ENCODE peak calls at places on chromosomes 16 and 17, in seven cellular contexts. L is EH; I is lower leg skin; B is activated CD8-positive, alpha-beta memory T cell treated with anti-CD3 and anti-CD28 coated beads for 24 hours; S is neural crest cell; Z is amygdala; W is HT-29. E is an unnamed sample.

GRCh38 chr16:2497116-2497630 is 16.6 kb upstream of the ATP6V0C start:
- DNase-seq in S (no peak), B (no peak), W (no peak), L (no peak), I (no peak), Z (no peak), E (no peak)

GRCh38 chr16:75216576-75216975 is 2.2 kb upstream of the CTRB1 start:
- DNase-seq in Z (no peak), B (no peak), I (no peak), S (no peak), L (no peak), W (no peak), E (no peak)

GRCh38 chr17:69117855-69118758 is 23.6 kb downstream of the ABCA6 start:
- DNase-seq in L (no peak), B (no peak), S (no peak), I (no peak), W (no peak), Z (no peak), E (no peak)

GRCh38 chr16:67917852-67918236 is 13.8 kb downstream of the CTRL start:
- DNase-seq in S (no peak), W (no peak), L (peak; percentile 92), I (no peak), B (no peak), Z (no peak), E (no peak)

GRCh38 chr16:47156816-47157215 is 13.1 kb upstream of the NETO2 start:
- DNase-seq in W (no peak), Z (no peak), S (no peak), L (no peak), B (no peak), I (no peak), E (no peak)

GRCh38 chr17:27800522-27800921 is at the start of gene NOS2:
- DNase-seq in L (peak; percentile 15), W (no peak), S (no peak), B (no peak), Z (no peak), I (no peak), E (no peak)

GRCh38 chr17:6276711-6277110 is 158.2 kb downstream of the AIPL1 start:
- DNase-seq in I (no peak), W (no peak), B (no peak), L (no peak), Z (no peak), S (no peak), E (no peak)

GRCh38 chr16:25176136-25176535 is 40.6 kb upstream of the AQP8 start:
- DNase-seq in L (no peak), B (no peak), W (no peak), S (no peak), I (no peak), Z (no peak), E (no peak)

GRCh38 chr16:30142672-30143346 is 19.8 kb upstream of the MAPK3 start:
- DNase-seq in L (no peak), B (no peak), I (no peak), S (no peak), W (peak; percentile 45), Z (peak; percentile 6), E (no peak)

GRCh38 chr16:62913333-62913732 is 877.1 kb upstream of the CDH8 start:
- DNase-seq in W (no peak), I (no peak), B (no peak), S (no peak), Z (no peak), L (no peak), E (no peak)

GRCh38 chr16:363110-364090 is 6.9 kb downstream of the MRPL28 start:
- DNase-seq in Z (no peak), I (no peak), B (no peak), W (no peak), S (no peak), L (peak; percentile 7), E (no peak)

GRCh38 chr17:1853698-1854097 is 23.9 kb downstream of the RPA1 start:
- DNase-seq in I (no peak), Z (no peak), W (no peak), S (no peak), B (no peak), L (no peak), E (no peak)

GRCh38 chr17:57269052-57269451 is 12.7 kb downstream of the MSI2 start:
- DNase-seq in B (no peak), W (no peak), Z (no peak), L (no peak), I (no peak), S (no peak), E (no peak)

GRCh38 chr17:29158096-29158495 is 22.1 kb downstream of the MYO18A start:
- DNase-seq in W (no peak), B (no peak), S (no peak), L (no peak), I (no peak), Z (no peak), E (no peak)

GRCh38 chr16:86459266-86459665 is 51.1 kb upstream of the FOXF1 start:
- DNase-seq in W (no peak), I (no peak), L (no peak), Z (no peak), B (no peak), S (no peak), E (no peak)

GRCh38 chr16:2357331-2357730 is 16.8 kb upstream of the ABCA3 start:
- DNase-seq in L (no peak), Z (no peak), W (no peak), I (no peak), B (no peak), S (no peak), E (no peak)

GRCh38 chr16:51146256-51146924 is 4.7 kb downstream of the SALL1 start:
- DNase-seq in L (peak; percentile 74), Z (no peak), S (no peak), I (no peak), W (no peak), B (no peak), E (no peak)

GRCh38 chr17:82666931-82667667 is 18.9 kb upstream of the WDR45B start:
- DNase-seq in Z (no peak), S (no peak), B (no peak), I (no peak), L (no peak), W (no peak), E (no peak)

GRCh38 chr17:8383143-8383974 is at the start of gene RPL26:
- DNase-seq in S (peak; percentile 94), W (peak; percentile 97), I (peak; percentile 99), Z (peak; percentile 90), B (peak; percentile 99), L (peak; percentile 98), E (peak; percentile 88)

GRCh38 chr17:2697611-2698162 is 13.9 kb downstream of the CLUH start:
- DNase-seq in W (no peak), B (peak; percentile 50), L (no peak), Z (no peak), S (no peak), I (no peak), E (no peak)

GRCh38 chr16:17211797-17212196 is 259.0 kb downstream of the XYLT1 start:
- DNase-seq in I (no peak), S (no peak), B (peak; percentile 59), L (no peak), W (peak; percentile 36), Z (no peak), E (no peak)

GRCh38 chr16:1413684-1414531 is 596 bp downstream of the UNKL start:
- DNase-seq in B (peak; percentile 88), S (peak; percentile 52), W (peak; percentile 64), L (peak; percentile 46), Z (no peak), I (no peak), E (peak; percentile 42)

E was measured in effector memory CD4-positive, alpha-beta T cell.